ENCODE peak calls at places on chromosomes 5 and 9, in four cellular contexts. S, C, V and Q are unnamed samples.

GRCh38 chr5:119313207-119313606 is 42.6 kb upstream of the TNFAIP8 start:
- DNase-seq in S (no peak), C (no peak), V (no peak), Q (no peak)

GRCh38 chr9:129320575-129321311 is 142.7 kb upstream of the IER5L start:
- DNase-seq in S (peak), V (peak), C (no peak), Q (peak)

GRCh38 chr5:52956915-52957747 is 32.0 kb upstream of the ITGA2 start:
- DNase-seq in V (no peak), S (peak), C (no peak), Q (peak)

GRCh38 chr9:136059851-136060670 is 35.0 kb downstream of the NACC2 start:
- DNase-seq in C (no peak), V (no peak), S (peak), Q (peak)

GRCh38 chr9:101462558-101462957 is 27.0 kb upstream of the ALDOB start:
- DNase-seq in S (peak), C (no peak), V (no peak), Q (no peak)

GRCh38 chr9:8858250-8859161 is 1058.9 kb upstream of the DMAC1 start:
- DNase-seq in V (no peak), S (no peak), C (peak), Q (peak)

GRCh38 chr5:61597684-61598083 is 265.6 kb downstream of the ZSWIM6 start:
- DNase-seq in S (no peak), V (no peak), C (no peak), Q (no peak)

GRCh38 chr5:151686673-151687378 is at the start of gene SPARC:
- DNase-seq in S (peak), V (peak), C (peak), Q (peak)

GRCh38 chr5:43769576-43770352 is 166.8 kb downstream of the NNT start:
- DNase-seq in V (no peak), S (peak), C (no peak), Q (no peak)